ENCODE peak calls at places on chromosomes 2 and 18, in eight cellular contexts. D is GM06990, L is HCT116, C is IMR-90, G is mammary epithelial cell, F is glutamatergic neuron, B is cardiac fibroblast, I is nephron progenitor cell. P is an unnamed sample.

GRCh38 chr18:34661464-34662087 is 48.5 kb upstream of the DTNA start:
- DNase-seq in D (no peak), L (peak), C (peak), G (peak), F (no peak), B (peak), I (peak), P (peak)

GRCh38 chr2:9169310-9170107 is 37.1 kb upstream of the ASAP2 start:
- DNase-seq in D (no peak), L (no peak), C (no peak), G (no peak), F (no peak), B (no peak), I (no peak), P (no peak)

GRCh38 chr2:176508984-176509383 is 239.7 kb downstream of the MTX2 start:
- DNase-seq in D (no peak), L (no peak), C (no peak), G (peak), F (no peak), B (no peak), I (no peak), P (no peak)

GRCh38 chr18:67551146-67551545 is 34.6 kb upstream of the DSEL start:
- DNase-seq in D (no peak), L (no peak), C (no peak), G (no peak), F (no peak), B (no peak), I (no peak), P (no peak)

GRCh38 chr2:39139511-39140237 is 18.8 kb upstream of the SOS1 start:
- DNase-seq in D (no peak), L (no peak), C (no peak), G (no peak), F (no peak), B (no peak), I (no peak), P (no peak)

GRCh38 chr2:191051825-191052778 is 38.1 kb upstream of the STAT1 start:
- DNase-seq in D (no peak), L (peak), C (peak), G (peak), F (no peak), B (peak), I (no peak), P (peak)

GRCh38 chr18:22710628-22711380 is 222.3 kb upstream of the RBBP8 start:
- DNase-seq in D (no peak), L (no peak), C (peak), G (peak), F (peak), B (peak), I (peak), P (peak)

GRCh38 chr18:36602620-36603019 is 226.2 kb downstream of the TPGS2 start:
- DNase-seq in D (no peak), L (no peak), C (no peak), G (no peak), F (no peak), B (no peak), I (no peak), P (no peak)

GRCh38 chr2:215407596-215408264 is 28.1 kb downstream of the FN1 start:
- DNase-seq in D (no peak), L (no peak), C (no peak), G (no peak), F (no peak), B (peak), I (no peak), P (no peak)

GRCh38 chr2:110929528-110929927 is 191.2 kb upstream of the BCL2L11 start:
- DNase-seq in D (no peak), L (no peak), C (no peak), G (no peak), F (no peak), B (no peak), I (no peak), P (no peak)

GRCh38 chr2:157442136-157442535 is 1.8 kb downstream of the CYTIP start:
- DNase-seq in D (no peak), L (no peak), C (no peak), G (no peak), F (no peak), B (no peak), I (no peak), P (no peak)

GRCh38 chr2:66439291-66440010 is 4.5 kb downstream of the MEIS1 start:
- DNase-seq in D (no peak), L (no peak), C (no peak), G (no peak), F (peak), B (peak), I (peak), P (peak)

GRCh38 chr2:45344071-45344470 is 267.0 kb downstream of the SRBD1 start:
- DNase-seq in D (no peak), L (no peak), C (no peak), G (no peak), F (no peak), B (no peak), I (no peak), P (no peak)

GRCh38 chr18:35024196-35024595 is 17.0 kb upstream of the MAPRE2 start:
- DNase-seq in D (no peak), L (no peak), C (no peak), G (no peak), F (no peak), B (peak), I (no peak), P (no peak)

GRCh38 chr2:163198972-163199371 is 360.4 kb upstream of the KCNH7 start:
- DNase-seq in D (no peak), L (no peak), C (no peak), G (no peak), F (no peak), B (no peak), I (no peak), P (no peak)

GRCh38 chr2:32865399-32866068 is 81.2 kb upstream of the LTBP1 start:
- DNase-seq in D (no peak), L (peak), C (peak), G (peak), F (no peak), B (peak), I (no peak), P (no peak)

GRCh38 chr18:31232000-31232399 is 69.3 kb upstream of the DSC1 start:
- DNase-seq in D (no peak), L (no peak), C (no peak), G (no peak), F (no peak), B (no peak), I (no peak), P (no peak)

DNA sequence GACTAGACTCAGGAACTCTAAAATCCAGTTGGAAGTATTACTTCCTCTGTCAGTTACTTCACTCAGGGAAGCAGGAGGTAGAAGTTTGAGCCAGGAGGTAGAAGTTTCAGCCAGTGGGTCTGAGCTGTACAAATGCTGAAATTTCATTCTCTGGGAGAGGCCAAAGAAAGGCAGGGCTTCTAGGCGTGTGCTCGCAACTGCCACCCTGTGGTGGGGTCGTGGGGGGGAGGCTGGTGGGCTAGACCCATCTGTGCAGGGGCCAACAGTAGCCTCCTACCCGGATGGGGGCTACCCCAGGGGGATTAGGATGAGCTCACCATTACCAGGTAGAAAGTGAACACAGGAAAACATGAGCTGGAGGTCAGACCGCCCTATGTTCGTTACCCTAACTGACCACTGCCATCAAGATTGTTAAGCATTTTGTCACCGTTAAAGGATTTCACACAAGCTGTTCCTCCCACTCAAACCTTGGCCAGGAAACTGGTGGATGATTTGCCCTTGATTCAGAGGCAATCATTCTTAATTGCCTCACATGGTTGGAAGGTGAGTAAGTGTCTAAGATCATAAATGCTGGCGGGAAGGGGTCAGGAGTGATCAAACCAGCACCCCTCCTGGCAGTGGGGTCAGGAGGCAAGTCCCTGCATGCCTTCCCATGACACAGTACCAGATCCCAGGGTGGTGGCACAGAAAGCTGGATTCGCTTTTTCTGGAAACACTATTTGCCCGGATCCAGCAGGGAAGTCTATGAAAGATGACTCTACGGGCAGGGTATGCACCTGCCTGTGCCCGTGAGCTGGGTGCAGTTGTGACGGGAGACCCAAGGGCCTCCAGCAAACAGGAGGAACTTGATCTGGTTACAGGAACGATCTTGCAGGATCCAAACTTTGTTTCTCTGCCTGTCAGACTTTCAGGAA is 5.2 kb upstream of the FHL2 start:
- DNase-seq in D (no peak), L (peak), C (peak), G (peak), F (no peak), B (peak), I (no peak), P (peak)
- TF ChIP-seq CTCF in D (peak), L (peak), C (peak), G (no peak), F (no peak), B (peak), I (no peak), P (no peak)

DNA sequence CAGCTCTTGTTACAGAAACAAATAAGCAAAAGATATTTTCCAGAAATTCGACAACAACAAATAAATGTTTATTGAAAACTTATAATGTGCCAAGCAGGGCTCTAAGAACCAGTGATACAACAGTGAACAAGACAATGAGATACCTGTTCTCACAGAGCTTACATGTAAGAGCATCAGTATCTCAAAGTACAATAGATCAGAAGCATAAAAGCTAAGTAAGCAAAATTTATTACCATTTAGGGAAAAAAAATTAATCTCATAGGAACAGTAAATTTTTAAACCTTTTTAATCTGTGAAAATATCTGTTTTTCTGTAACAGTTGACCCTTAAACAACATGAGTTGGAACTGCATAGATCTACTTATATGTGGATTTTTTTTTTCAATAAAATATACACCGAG is 20.9 kb downstream of the ROCK1 start:
- DNase-seq in D (no peak), L (no peak), C (no peak), G (no peak), F (no peak), B (no peak), I (no peak), P (no peak)
- TF ChIP-seq CTCF in D (no peak), L (no peak), C (no peak), G (no peak), F (no peak), B (no peak), I (no peak), P (no peak)

GRCh38 chr2:141906673-141907072 is 224.1 kb downstream of the LRP1B start:
- DNase-seq in D (no peak), L (no peak), C (no peak), G (peak), F (no peak), B (no peak), I (no peak), P (no peak)
- TF ChIP-seq CTCF in D (no peak), L (no peak), C (no peak), G (no peak), F (no peak), B (no peak), I (no peak), P (no peak)

GRCh38 chr2:105443610-105444598 is 45.1 kb upstream of the FHL2 start:
- DNase-seq in D (no peak), L (no peak), C (peak), G (peak), F (no peak), B (no peak), I (no peak), P (no peak)
- TF ChIP-seq CTCF in D (no peak), L (no peak), C (no peak), G (no peak), F (no peak), B (no peak), I (no peak), P (no peak)

GRCh38 chr2:168246483-168247340 is 683 bp downstream of the STK39 start:
- DNase-seq in D (peak), L (no peak), C (peak), G (peak), F (peak), B (peak), I (peak), P (peak)

GRCh38 chr2:168246072-168246482 is 1.3 kb downstream of the STK39 start:
- DNase-seq in D (no peak), L (no peak), C (no peak), G (peak), F (no peak), B (no peak), I (no peak), P (no peak)

GRCh38 chr2:168244318-168244717 is 3.1 kb downstream of the STK39 start:
- DNase-seq in D (no peak), L (no peak), C (no peak), G (peak), F (peak), B (no peak), I (peak), P (no peak)

GRCh38 chr2:168243061-168243460 is 4.3 kb downstream of the STK39 start:
- DNase-seq in D (no peak), L (no peak), C (no peak), G (no peak), F (no peak), B (no peak), I (no peak), P (no peak)

DNA sequence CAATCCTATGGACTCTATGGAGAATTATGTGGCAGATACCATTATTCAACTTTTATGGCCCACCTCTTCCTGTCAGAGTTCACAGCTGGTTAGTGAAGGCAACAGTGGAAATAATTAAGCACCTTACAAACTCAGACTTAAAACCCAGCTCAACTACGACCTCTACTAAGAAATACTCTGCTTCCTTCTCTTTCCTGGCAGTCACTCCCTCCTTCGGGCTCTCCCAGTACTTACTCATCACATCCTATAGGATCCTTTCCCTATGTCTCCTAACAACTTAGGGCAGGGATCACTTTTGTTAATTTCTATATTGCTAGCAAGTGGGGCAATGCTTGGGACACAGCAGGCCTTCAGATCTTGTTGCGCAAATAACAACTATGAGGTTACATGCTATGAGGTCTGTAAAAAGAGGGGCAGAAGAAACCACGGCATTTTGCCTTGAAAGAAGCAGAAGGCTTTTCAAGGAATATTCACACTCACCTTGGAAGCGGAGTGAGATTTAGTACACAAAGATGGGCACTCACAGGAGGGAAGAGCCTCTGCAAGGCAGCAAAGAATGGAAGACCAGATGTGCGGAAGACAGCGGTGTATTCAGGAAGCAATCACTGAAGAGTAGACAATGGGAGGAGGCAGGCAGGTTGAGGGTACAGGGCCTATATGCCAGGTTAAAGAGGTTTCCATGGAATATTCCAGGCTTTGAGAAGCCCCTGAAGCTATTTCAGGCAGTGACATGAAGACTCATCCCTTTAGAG is 2.1 kb downstream of the STK39 start:
- DNase-seq in D (no peak), L (no peak), C (no peak), G (no peak), F (no peak), B (no peak), I (no peak), P (no peak)
- TF ChIP-seq CTCF in D (no peak), L (no peak), C (no peak), G (no peak), F (no peak), B (no peak), I (no peak), P (no peak)

P was measured in endothelial cell.